ENCODE peak calls at places on chromosomes 16 and 17, in five cellular contexts. One of them, this sample, is unnamed.

GRCh38 chr17:4980644-4981216 is 6.7 kb downstream of the CAMTA2 start:
- DNase-seq in EH: peak; percentile 67
- DNase-seq in T-cell: peak; percentile 32
- DNase-seq in GOT3: no peak
- DNase-seq in EL: peak; percentile 51
- DNase-seq in this sample: peak; percentile 57

GRCh38 chr17:70078549-70078948 is 3.5 kb downstream of the KCNJ16 start:
- DNase-seq in T-cell: no peak
- DNase-seq in GOT3: no peak
- DNase-seq in EL: no peak
- DNase-seq in EH: no peak
- DNase-seq in this sample: no peak

GRCh38 chr16:58128181-58128631 is 975 bp downstream of the CFAP20 start:
- DNase-seq in T-cell: no peak
- DNase-seq in EL: no peak
- DNase-seq in GOT3: no peak
- DNase-seq in EH: no peak
- DNase-seq in this sample: no peak

GRCh38 chr16:8885674-8886592 is 3.8 kb downstream of the LITAFD start:
- DNase-seq in EL: peak; percentile 77
- DNase-seq in EH: peak; percentile 70
- DNase-seq in T-cell: no peak
- DNase-seq in GOT3: no peak
- DNase-seq in this sample: peak; percentile 43

GRCh38 chr16:51119576-51120288 is 31.3 kb downstream of the SALL1 start:
- DNase-seq in GOT3: no peak
- DNase-seq in EL: peak; percentile 1
- DNase-seq in EH: no peak
- DNase-seq in T-cell: no peak
- DNase-seq in this sample: no peak

GRCh38 chr17:6045621-6046357 is 24.4 kb upstream of the WSCD1 start:
- DNase-seq in T-cell: no peak
- DNase-seq in EH: peak; percentile 6
- DNase-seq in EL: no peak
- DNase-seq in GOT3: no peak
- DNase-seq in this sample: no peak

GRCh38 chr17:44522883-44523671 is 19.9 kb upstream of the GPATCH8 start:
- DNase-seq in T-cell: peak; percentile 26
- DNase-seq in GOT3: no peak
- DNase-seq in EL: peak; percentile 73
- DNase-seq in EH: peak; percentile 77
- DNase-seq in this sample: peak; percentile 73

GRCh38 chr16:89716493-89716892 is 4.2 kb downstream of the VPS9D1 start:
- DNase-seq in T-cell: no peak
- DNase-seq in EH: no peak
- DNase-seq in EL: no peak
- DNase-seq in GOT3: no peak
- DNase-seq in this sample: no peak

GRCh38 chr17:30831663-30832437 is at the start of gene ATAD5:
- DNase-seq in EH: peak; percentile 91
- DNase-seq in EL: peak; percentile 91
- DNase-seq in GOT3: peak; percentile 58
- DNase-seq in T-cell: peak; percentile 86
- DNase-seq in this sample: peak; percentile 93

GRCh38 chr16:22948603-22949368 is 134.8 kb downstream of the HS3ST2 start:
- DNase-seq in EL: peak; percentile 54
- DNase-seq in T-cell: peak; percentile 20
- DNase-seq in GOT3: peak; percentile 8
- DNase-seq in EH: peak; percentile 60
- DNase-seq in this sample: peak; percentile 80

GRCh38 chr17:36888236-36888957 is 48.9 kb upstream of the LHX1 start:
- DNase-seq in T-cell: no peak
- DNase-seq in EH: no peak
- DNase-seq in EL: no peak
- DNase-seq in GOT3: no peak
- DNase-seq in this sample: no peak

GRCh38 chr16:68446941-68447675 is 1.2 kb downstream of the SMPD3 start:
- DNase-seq in T-cell: no peak
- DNase-seq in EL: no peak
- DNase-seq in GOT3: no peak
- DNase-seq in EH: no peak
- DNase-seq in this sample: no peak

GRCh38 chr17:74282587-74283370 is 8.7 kb downstream of the DNAI2 start:
- DNase-seq in EH: no peak
- DNase-seq in EL: no peak
- DNase-seq in T-cell: peak; percentile 39
- DNase-seq in GOT3: no peak
- DNase-seq in this sample: peak; percentile 23

GRCh38 chr17:51745993-51746392 is 412.5 kb downstream of the CA10 start:
- DNase-seq in EH: no peak
- DNase-seq in GOT3: no peak
- DNase-seq in EL: no peak
- DNase-seq in T-cell: no peak
- DNase-seq in this sample: peak; percentile 83

GRCh38 chr16:79685871-79686270 is 85.3 kb upstream of the MAF start:
- DNase-seq in EH: no peak
- DNase-seq in T-cell: no peak
- DNase-seq in GOT3: no peak
- DNase-seq in EL: no peak
- DNase-seq in this sample: no peak

GRCh38 chr17:14372905-14373559 is 72.2 kb downstream of the HS3ST3B1 start:
- DNase-seq in T-cell: no peak
- DNase-seq in EL: no peak
- DNase-seq in GOT3: no peak
- DNase-seq in EH: no peak
- DNase-seq in this sample: no peak

GRCh38 chr17:14525551-14526455 is 224.9 kb downstream of the HS3ST3B1 start:
- DNase-seq in EL: no peak
- DNase-seq in T-cell: no peak
- DNase-seq in EH: no peak
- DNase-seq in GOT3: no peak
- DNase-seq in this sample: no peak

GRCh38 chr17:58184308-58184985 is 8.1 kb upstream of the EPX start:
- DNase-seq in EH: peak; percentile 48
- DNase-seq in EL: peak; percentile 63
- DNase-seq in T-cell: no peak
- DNase-seq in GOT3: no peak
- DNase-seq in this sample: peak; percentile 90

GRCh38 chr17:27295945-27296344 is 2.0 kb downstream of the WSB1 start:
- DNase-seq in GOT3: no peak
- DNase-seq in EL: peak; percentile 17
- DNase-seq in EH: peak; percentile 17
- DNase-seq in T-cell: no peak
- DNase-seq in this sample: peak; percentile 17

GRCh38 chr17:50266384-50267073 is 7.7 kb upstream of the TMEM92 start:
- DNase-seq in EL: peak; percentile 88
- DNase-seq in EH: peak; percentile 92
- DNase-seq in GOT3: no peak
- DNase-seq in T-cell: no peak
- DNase-seq in this sample: peak; percentile 51

GRCh38 chr17:58200024-58200633 is 7.6 kb downstream of the EPX start:
- DNase-seq in EL: peak; percentile 64
- DNase-seq in GOT3: no peak
- DNase-seq in EH: peak; percentile 63
- DNase-seq in T-cell: peak; percentile 52
- DNase-seq in this sample: peak; percentile 73

GRCh38 chr17:69560987-69561441 is 146.5 kb downstream of the MAP2K6 start:
- DNase-seq in EL: peak; percentile 61
- DNase-seq in GOT3: no peak
- DNase-seq in EH: peak; percentile 65
- DNase-seq in T-cell: no peak
- DNase-seq in this sample: peak; percentile 16

GRCh38 chr17:13865650-13866049 is 203.7 kb upstream of the COX10 start:
- DNase-seq in EL: no peak
- DNase-seq in EH: no peak
- DNase-seq in T-cell: no peak
- DNase-seq in GOT3: no peak
- DNase-seq in this sample: no peak

GRCh38 chr17:11909348-11909747 is 87.9 kb downstream of the ZNF18 start:
- DNase-seq in EH: no peak
- DNase-seq in EL: no peak
- DNase-seq in GOT3: no peak
- DNase-seq in T-cell: no peak
- DNase-seq in this sample: no peak

GRCh38 chr16:84360170-84360569 is 8.2 kb upstream of the ATP2C2 start:
- DNase-seq in T-cell: peak; percentile 22
- DNase-seq in EH: peak; percentile 11
- DNase-seq in GOT3: no peak
- DNase-seq in EL: peak; percentile 8
- DNase-seq in this sample: peak; percentile 70

GRCh38 chr16:9954181-9954580 is 228.0 kb downstream of the GRIN2A start:
- DNase-seq in GOT3: no peak
- DNase-seq in EH: no peak
- DNase-seq in EL: no peak
- DNase-seq in T-cell: no peak
- DNase-seq in this sample: no peak

GRCh38 chr16:48408688-48409087 is 23.5 kb upstream of the SIAH1 start:
- DNase-seq in GOT3: no peak
- DNase-seq in EL: peak; percentile 76
- DNase-seq in T-cell: no peak
- DNase-seq in EH: peak; percentile 88
- DNase-seq in this sample: peak; percentile 44

GRCh38 chr16:84737658-84738057 is 37.9 kb downstream of the USP10 start:
- DNase-seq in EH: no peak
- DNase-seq in T-cell: no peak
- DNase-seq in GOT3: no peak
- DNase-seq in EL: no peak
- DNase-seq in this sample: no peak

GRCh38 chr17:81029859-81030258 is 5.1 kb upstream of the BAIAP2 start:
- DNase-seq in EL: no peak
- DNase-seq in T-cell: no peak
- DNase-seq in EH: no peak
- DNase-seq in GOT3: no peak
- DNase-seq in this sample: no peak